ENCODE peak calls at places on chromosomes 12 and 14, in seven cellular contexts. M is tibial nerve, E is BE2C, F is cardiac muscle cell, L is Panc1, P is fibroblast of lung, H is AG04449. R is an unnamed sample.

GRCh38 chr12:7984900-7985299 is 47.6 kb upstream of the FOXJ2 start:
- DNase-seq in E (no peak), L (no peak), M (no peak), F (no peak), P (no peak), H (no peak), R (no peak)

GRCh38 chr12:109222062-109222461 is 87.0 kb downstream of the FOXN4 start:
- DNase-seq in L (no peak), P (no peak), E (no peak), H (no peak), F (no peak), M (no peak), R (no peak)

GRCh38 chr14:61811882-61812346 is 49.7 kb downstream of the SNAPC1 start:
- DNase-seq in L (no peak), E (no peak), P (no peak), F (no peak), M (no peak), H (no peak), R (no peak)

GRCh38 chr14:91225025-91225424 is 19.5 kb downstream of the GPR68 start:
- DNase-seq in P (no peak), H (no peak), E (no peak), F (no peak), M (no peak), L (no peak), R (peak; percentile 62)

GRCh38 chr14:52314521-52315354 is 626 bp downstream of the PTGER2 start:
- DNase-seq in L (no peak), P (no peak), F (peak; percentile 31), M (no peak), H (no peak), E (peak; percentile 47), R (no peak)

GRCh38 chr12:32457251-32458025 is 58.1 kb downstream of the FGD4 start:
- DNase-seq in H (no peak), M (no peak), F (no peak), P (peak; percentile 59), L (no peak), E (no peak), R (peak; percentile 24)

GRCh38 chr14:93051600-93052546 is 63.9 kb downstream of the ITPK1 start:
- DNase-seq in L (no peak), M (no peak), P (no peak), E (no peak), H (no peak), F (no peak), R (no peak)

GRCh38 chr14:83290447-83290846 is 1756.8 kb upstream of the SEL1L start:
- DNase-seq in H (no peak), L (no peak), E (no peak), P (no peak), F (no peak), M (no peak), R (no peak)

GRCh38 chr12:111186347-111186746 is 182.5 kb downstream of the PHETA1 start:
- DNase-seq in L (no peak), M (no peak), F (no peak), P (no peak), E (no peak), H (no peak), R (no peak)

GRCh38 chr12:54232790-54233189 is 44.0 kb upstream of the SMUG1 start:
- DNase-seq in H (peak; percentile 63), M (no peak), P (peak; percentile 47), L (no peak), E (no peak), F (no peak), R (peak; percentile 77)

GRCh38 chr14:20803221-20803620 is 577 bp upstream of the RNASE1 start:
- DNase-seq in F (no peak), P (no peak), H (no peak), M (no peak), E (no peak), L (no peak), R (no peak)

GRCh38 chr12:14776236-14776959 is 26.9 kb downstream of the WBP11 start:
- DNase-seq in H (no peak), P (peak; percentile 48), E (no peak), M (no peak), L (no peak), F (no peak), R (peak; percentile 44)

GRCh38 chr14:103705158-103705523 is 10.1 kb downstream of the XRCC3 start:
- DNase-seq in M (no peak), L (no peak), H (no peak), P (no peak), E (no peak), F (no peak), R (no peak)

GRCh38 chr14:91693342-91693741 is 38.5 kb downstream of the CATSPERB start:
- DNase-seq in F (no peak), M (no peak), H (no peak), L (no peak), P (no peak), E (no peak), R (peak; percentile 88)

GRCh38 chr12:6964605-6965025 is 5.8 kb downstream of the PHB2 start:
- DNase-seq in P (no peak), M (no peak), L (no peak), E (no peak), H (no peak), F (no peak), R (no peak)
- H3K4me3 ChIP-seq in P (no peak overlapping the region), M (no peak overlapping the region), L (no peak overlapping the region), E (no peak overlapping the region), H (no peak overlapping the region), F (no peak overlapping the region), R (no peak overlapping the region)

GRCh38 chr14:45204241-45204640 is 48.8 kb downstream of the MIS18BP1 start:
- DNase-seq in H (no peak), E (no peak), P (no peak), L (no peak), M (no peak), F (no peak), R (no peak)

GRCh38 chr14:45199246-45199645 is 53.8 kb downstream of the MIS18BP1 start:
- DNase-seq in F (no peak), P (peak; percentile 26), M (no peak), E (no peak), H (peak; percentile 36), L (no peak), R (peak; percentile 76)

GRCh38 chr14:45198551-45198950 is 54.5 kb downstream of the MIS18BP1 start:
- DNase-seq in H (no peak), P (peak; percentile 22), M (no peak), F (no peak), L (no peak), E (no peak), R (peak; percentile 78)

DNA sequence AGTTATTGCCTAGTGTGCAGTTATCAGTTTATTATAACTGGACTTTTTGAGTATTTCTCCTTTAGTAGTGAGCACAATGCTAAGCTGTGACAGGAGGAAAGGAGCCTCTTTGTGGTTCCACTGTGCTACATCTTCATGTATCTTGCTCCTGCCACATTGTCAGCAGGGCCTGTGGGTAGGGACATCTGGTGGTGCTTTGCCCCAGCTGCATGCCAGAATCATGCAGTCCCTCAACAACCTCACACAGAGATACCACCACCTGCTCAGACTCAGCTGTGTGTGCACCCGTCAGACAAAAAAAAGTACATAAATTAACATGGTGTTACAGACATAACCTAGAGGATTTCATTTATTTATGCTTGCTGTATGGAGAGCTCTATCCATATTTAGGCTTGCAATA is 51.1 kb downstream of the MIS18BP1 start:
- DNase-seq in M (no peak), H (no peak), E (peak; percentile 44), F (peak; percentile 26), L (no peak), P (peak; percentile 21), R (peak; percentile 18)
- TF ChIP-seq CTCF in M (no peak), H (peak; percentile 36), E (peak; percentile 54), F (no peak), L (peak; percentile 31), P (no peak), R (peak; percentile 34)

DNA sequence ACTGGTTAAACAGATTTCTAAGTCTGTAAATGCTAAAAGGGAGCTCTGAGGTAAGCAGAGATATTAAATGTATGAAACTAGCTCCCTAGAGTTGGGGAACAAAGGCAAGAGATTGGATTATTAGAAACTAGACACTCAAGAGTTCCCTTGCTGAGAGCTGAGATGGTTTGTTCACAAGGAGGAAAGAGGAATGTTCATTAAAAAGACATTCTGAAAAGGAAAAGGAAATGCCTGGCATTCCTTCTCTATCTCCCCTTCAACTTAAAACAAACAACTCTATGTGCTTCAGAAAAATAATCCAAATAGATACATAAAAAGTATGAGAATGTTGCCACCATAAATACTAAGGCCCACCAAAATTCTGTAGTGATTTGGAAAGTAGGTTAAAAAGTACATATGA is 73.7 kb downstream of the GALNT4 start:
- DNase-seq in F (no peak), P (peak; percentile 59), M (no peak), E (no peak), L (no peak), H (peak; percentile 59), R (no peak)
- H3K4me3 ChIP-seq in F (no peak overlapping the region), P (no peak overlapping the region), M (no peak overlapping the region), E (no peak overlapping the region), L (no peak overlapping the region), H (no peak overlapping the region), R (no peak overlapping the region)

GRCh38 chr12:132373967-132374820 is 44.8 kb upstream of the GALNT9 start:
- DNase-seq in E (no peak), H (no peak), L (no peak), M (no peak), P (peak; percentile 19), F (no peak), R (peak; percentile 20)
- TF ChIP-seq CTCF in E (no peak), H (peak; percentile 7), L (no peak), M (no peak), P (peak; percentile 15), F (peak; percentile 48), R (peak; percentile 7)

GRCh38 chr14:77808250-77808649 is 8.3 kb downstream of the ADCK1 start:
- DNase-seq in H (no peak), E (no peak), L (no peak), P (no peak), F (no peak), M (no peak), R (no peak)

GRCh38 chr14:77809011-77809410 is 9.1 kb downstream of the ADCK1 start:
- DNase-seq in P (no peak), M (no peak), F (no peak), E (no peak), H (no peak), L (no peak), R (no peak)

DNA sequence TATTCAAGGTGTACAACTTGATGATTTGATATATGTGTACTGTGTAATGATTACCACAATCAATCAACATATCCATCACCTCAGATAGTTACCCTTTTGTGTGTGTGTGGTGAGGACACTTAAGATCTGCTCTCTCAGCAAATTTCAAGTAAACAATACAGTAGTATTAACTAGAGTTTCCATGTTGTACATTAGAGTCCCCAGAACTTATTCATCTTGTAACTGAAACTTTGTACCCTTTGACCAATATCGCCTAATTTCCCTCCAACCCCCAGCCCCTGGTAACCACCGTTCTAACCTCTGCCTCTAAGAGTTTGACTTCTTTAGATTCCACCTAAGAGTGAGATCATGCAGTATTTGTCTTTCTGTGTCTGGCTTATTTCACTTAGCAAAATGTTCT is 12.1 kb downstream of the ADCK1 start:
- DNase-seq in F (no peak), H (no peak), E (no peak), L (no peak), P (no peak), M (no peak), R (no peak)
- H3K4me3 ChIP-seq in F (no peak overlapping the region), H (no peak overlapping the region), E (no peak overlapping the region), L (no peak overlapping the region), P (no peak overlapping the region), M (no peak overlapping the region), R (no peak overlapping the region)

R was measured in fibroblast of mammary gland.